ENCODE peak calls at places on chromosomes 7 and 10, in five cellular contexts. Q is glutamatergic neuron, W is NCI-H2081, P is globus pallidus, B is ACHN. X is an unnamed sample.

GRCh38 chr10:4767033-4767814 is 58.8 kb upstream of the AKR1E2 start:
- DNase-seq in B (peak), Q (no peak), W (no peak), P (peak), X (peak)

GRCh38 chr7:7018290-7018689 is 164.1 kb upstream of the C1GALT1 start:
- DNase-seq in W (no peak), Q (no peak), P (no peak), B (no peak), X (no peak)

GRCh38 chr10:37314862-37315261 is 189.5 kb downstream of the ANKRD30A start:
- DNase-seq in B (no peak), W (no peak), Q (no peak), P (no peak), X (no peak)

GRCh38 chr7:130352335-130353074 is 7.9 kb downstream of the CPA5 start:
- DNase-seq in Q (no peak), W (peak), P (no peak), B (peak), X (peak)

GRCh38 chr10:51244739-51245138 is 170.5 kb downstream of the PRKG1 start:
- DNase-seq in P (peak), W (no peak), Q (no peak), B (no peak), X (no peak)

GRCh38 chr7:34222722-34223121 is 317.4 kb downstream of the BMPER start:
- DNase-seq in P (no peak), B (no peak), Q (no peak), W (no peak), X (no peak)

GRCh38 chr10:28807760-28808613 is 130.7 kb downstream of the BAMBI start:
- DNase-seq in P (no peak), Q (no peak), W (no peak), B (no peak), X (no peak)

GRCh38 chr10:6382081-6382480 is 179.3 kb downstream of the PFKFB3 start:
- DNase-seq in P (peak), W (no peak), B (no peak), Q (no peak), X (peak)

GRCh38 chr7:158779061-158779992 is 50.0 kb downstream of the ESYT2 start:
- DNase-seq in W (no peak), P (no peak), Q (no peak), B (no peak), X (no peak)

GRCh38 chr7:28179081-28180030 is 1.2 kb downstream of the JAZF1 start:
- DNase-seq in Q (peak), B (peak), W (peak), P (peak), X (peak)

GRCh38 chr7:155456772-155457543 is 971 bp upstream of the EN2 start:
- DNase-seq in Q (peak), B (peak), W (peak), P (peak), X (peak)

GRCh38 chr10:96910488-96911395 is 78.6 kb downstream of the LCOR start:
- DNase-seq in W (no peak), P (peak), Q (no peak), B (peak), X (peak)

GRCh38 chr7:141466151-141466904 is 84.9 kb upstream of the AGK start:
- DNase-seq in P (no peak), B (no peak), W (no peak), Q (no peak), X (no peak)

GRCh38 chr10:104139221-104139620 is 17.2 kb downstream of the SFR1 start:
- DNase-seq in B (peak), W (no peak), P (no peak), Q (no peak), X (no peak)

GRCh38 chr7:32154797-32155196 is 84.6 kb upstream of the PDE1C start:
- DNase-seq in B (no peak), P (no peak), W (no peak), Q (no peak), X (no peak)

GRCh38 chr7:5997210-5997808 is 11.5 kb downstream of the PMS2 start:
- DNase-seq in P (peak), B (peak), W (peak), Q (peak), X (peak)

GRCh38 chr10:62046522-62047239 is 145.2 kb downstream of the ARID5B start:
- DNase-seq in W (no peak), Q (no peak), B (peak), P (peak), X (peak)

GRCh38 chr7:30062587-30062986 is 34.4 kb downstream of the PLEKHA8 start:
- DNase-seq in B (peak), Q (no peak), W (peak), P (peak), X (peak)

GRCh38 chr7:87427289-87427688 is 48.2 kb downstream of the ABCB4 start:
- DNase-seq in W (no peak), P (peak), B (no peak), Q (no peak), X (no peak)

GRCh38 chr7:117750612-117751563 is 122.4 kb downstream of the CTTNBP2 start:
- DNase-seq in Q (no peak), B (peak), P (peak), W (no peak), X (peak)

GRCh38 chr10:123446449-123447156 is 219.6 kb upstream of the GPR26 start:
- DNase-seq in W (no peak), B (no peak), P (no peak), Q (no peak), X (no peak)